ENCODE peak calls at places on chromosomes 13 and 19, in six cellular contexts. D is neural progenitor cell, A is HCT116, B is GM23248, S is SK-N-SH, N is MM.1S. Z is an unnamed sample.

GRCh38 chr19:32651729-32652140 is 23.2 kb downstream of the ANKRD27 start:
- DNase-seq in D (peak), A (no peak), B (no peak), S (peak), N (no peak), Z (no peak)

GRCh38 chr19:13164370-13165090 is 14.3 kb downstream of the IER2 start:
- DNase-seq in D (peak), A (no peak), B (peak), S (peak), N (no peak), Z (peak)

GRCh38 chr13:99265823-99266426 is 7.7 kb upstream of the GPR18 start:
- DNase-seq in D (peak), A (peak), B (peak), S (peak), N (peak), Z (peak)

GRCh38 chr13:38262211-38262610 is 87.4 kb upstream of the UFM1 start:
- DNase-seq in D (no peak), A (no peak), B (peak), S (no peak), N (no peak), Z (no peak)

GRCh38 chr19:48121909-48122371 is 11.3 kb upstream of the PLA2G4C start:
- DNase-seq in D (no peak), A (no peak), B (no peak), S (no peak), N (peak), Z (peak)

GRCh38 chr13:79056706-79057105 is 349.3 kb downstream of the RBM26 start:
- DNase-seq in D (no peak), A (no peak), B (no peak), S (no peak), N (no peak), Z (peak)

GRCh38 chr13:67100723-67101122 is 129.4 kb downstream of the PCDH9 start:
- DNase-seq in D (no peak), A (no peak), B (no peak), S (no peak), N (no peak), Z (no peak)

GRCh38 chr19:1251503-1252220 is 3.3 kb downstream of the MIDN start:
- DNase-seq in D (peak), A (no peak), B (no peak), S (peak), N (no peak), Z (no peak)

GRCh38 chr13:113635048-113635420 is 23.0 kb downstream of the ATP4B start:
- DNase-seq in D (no peak), A (no peak), B (no peak), S (no peak), N (no peak), Z (no peak)

GRCh38 chr19:36079389-36079788 is 24.7 kb downstream of the WDR62 start:
- DNase-seq in D (no peak), A (no peak), B (no peak), S (no peak), N (no peak), Z (no peak)

GRCh38 chr19:3980353-3981251 is 4.7 kb downstream of the EEF2 start:
- DNase-seq in D (no peak), A (no peak), B (peak), S (peak), N (no peak), Z (no peak)

GRCh38 chr13:26881154-26881553 is 120.6 kb upstream of the GPR12 start:
- DNase-seq in D (no peak), A (no peak), B (peak), S (peak), N (no peak), Z (peak)

DNA sequence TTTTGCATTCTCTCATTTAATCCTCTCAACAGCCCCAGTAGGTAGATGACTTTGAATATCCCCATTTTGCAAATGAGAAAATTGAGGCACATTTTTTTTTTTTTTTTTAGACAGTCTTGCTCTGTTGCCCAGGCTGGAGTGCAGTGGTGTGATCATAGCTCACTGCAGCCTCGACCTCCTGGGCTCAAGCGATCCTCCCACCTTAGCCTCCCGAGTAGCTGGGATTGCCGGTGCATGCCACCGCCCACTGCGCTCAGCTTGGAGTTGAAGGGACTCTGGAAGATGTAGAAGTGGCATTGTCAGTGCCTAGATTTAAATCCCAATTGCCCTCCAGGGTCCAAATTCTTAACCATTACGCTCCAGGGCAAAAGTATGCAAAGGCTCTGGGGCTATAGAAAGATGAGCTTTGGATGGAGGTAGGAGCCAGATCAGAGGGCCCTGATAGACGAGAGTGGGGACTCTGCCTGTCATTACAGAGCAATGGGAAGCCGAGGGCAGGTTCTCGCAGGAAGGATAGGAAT is 813 bp upstream of the MCOLN1 start:
- DNase-seq in D (peak), A (no peak), B (no peak), S (no peak), N (no peak), Z (no peak)
- H3K9ac ChIP-seq in D (no peak), A (peak), B (peak), S (peak), N (peak), Z (peak)

DNA sequence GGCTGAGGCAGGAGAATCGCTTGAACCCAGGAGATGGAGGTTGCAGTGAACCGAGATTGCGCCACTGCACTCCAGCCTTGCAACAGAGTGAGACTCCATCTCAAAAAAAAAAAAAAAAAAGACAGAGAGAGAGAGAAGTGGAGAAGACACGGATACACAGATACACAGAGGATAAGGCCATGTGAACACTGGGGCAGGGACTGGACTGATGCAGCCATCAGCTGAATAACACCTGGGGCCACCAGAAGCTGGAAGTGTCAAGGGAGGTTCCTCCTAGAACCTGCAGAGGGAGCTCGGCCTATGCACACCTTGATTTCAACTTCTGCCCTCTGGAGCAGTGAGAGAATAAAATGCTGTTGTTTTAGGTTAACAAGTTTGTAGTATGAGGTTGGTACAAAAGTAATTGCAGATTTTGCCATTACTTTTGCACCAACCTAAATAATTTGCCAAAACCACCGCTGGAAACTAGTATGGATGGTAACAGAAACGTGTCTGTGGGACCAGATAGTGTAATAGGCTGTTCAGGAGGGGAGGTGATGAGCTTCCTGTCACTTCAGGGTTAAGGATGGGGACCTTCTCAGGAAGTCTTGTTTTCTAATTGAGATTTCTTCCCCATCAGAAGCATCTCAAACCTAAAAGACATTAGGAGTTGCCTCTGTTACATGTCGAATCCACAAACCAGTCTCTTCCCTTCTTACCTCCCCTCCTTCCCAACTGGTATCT is 36.4 kb upstream of the IGSF23 start:
- DNase-seq in D (peak), A (peak), B (peak), S (peak), N (peak), Z (peak)
- TF ChIP-seq EZH2phosphoT487 in D (no peak), A (no peak), B (no peak), S (no peak), N (no peak), Z (no peak)

DNA sequence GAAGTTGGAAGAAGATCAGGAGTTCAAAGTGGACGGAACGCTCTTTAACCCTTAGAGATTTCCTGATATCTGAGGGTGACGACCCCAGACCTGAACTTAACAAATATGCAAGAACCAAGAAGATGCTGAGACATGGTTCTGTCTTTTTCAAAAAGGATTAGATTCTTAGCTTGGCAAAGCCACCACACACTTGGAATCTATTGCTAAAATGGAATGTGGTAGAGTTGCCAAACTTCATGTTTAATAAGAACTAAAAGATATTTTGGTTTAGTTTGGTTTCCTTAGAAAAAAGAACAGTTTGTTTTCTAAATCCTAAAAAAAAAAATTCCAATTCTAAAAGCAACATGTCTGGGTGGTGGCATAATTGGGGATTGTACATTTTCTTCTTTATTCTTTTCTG is 29.5 kb downstream of the UNC13A start:
- DNase-seq in D (no peak), A (no peak), B (peak), S (no peak), N (no peak), Z (no peak)
- H3K9ac ChIP-seq in D (no peak), A (no peak), B (no peak), S (no peak), N (no peak), Z (no peak)

GRCh38 chr13:110723598-110723997 is 10.1 kb downstream of the ING1 start:
- DNase-seq in D (no peak), A (no peak), B (no peak), S (no peak), N (no peak), Z (no peak)
- TF ChIP-seq EZH2phosphoT487 in D (no peak), A (no peak), B (no peak), S (no peak), N (no peak), Z (no peak)

GRCh38 chr13:43301341-43301969 is 278.1 kb downstream of the DNAJC15 start:
- DNase-seq in D (no peak), A (no peak), B (peak), S (no peak), N (no peak), Z (peak)

GRCh38 chr13:43297967-43298366 is 274.6 kb downstream of the DNAJC15 start:
- DNase-seq in D (no peak), A (no peak), B (no peak), S (no peak), N (no peak), Z (no peak)

GRCh38 chr13:43303040-43303729 is 279.8 kb downstream of the DNAJC15 start:
- DNase-seq in D (peak), A (no peak), B (peak), S (peak), N (peak), Z (peak)

GRCh38 chr13:43298799-43299198 is 275.4 kb downstream of the DNAJC15 start:
- DNase-seq in D (no peak), A (no peak), B (no peak), S (no peak), N (no peak), Z (no peak)

GRCh38 chr13:43300817-43301216 is 277.4 kb downstream of the DNAJC15 start:
- DNase-seq in D (no peak), A (no peak), B (peak), S (no peak), N (no peak), Z (no peak)
- H3K9ac ChIP-seq in D (no peak), A (no peak), B (no peak), S (no peak), N (no peak), Z (no peak)

DNA sequence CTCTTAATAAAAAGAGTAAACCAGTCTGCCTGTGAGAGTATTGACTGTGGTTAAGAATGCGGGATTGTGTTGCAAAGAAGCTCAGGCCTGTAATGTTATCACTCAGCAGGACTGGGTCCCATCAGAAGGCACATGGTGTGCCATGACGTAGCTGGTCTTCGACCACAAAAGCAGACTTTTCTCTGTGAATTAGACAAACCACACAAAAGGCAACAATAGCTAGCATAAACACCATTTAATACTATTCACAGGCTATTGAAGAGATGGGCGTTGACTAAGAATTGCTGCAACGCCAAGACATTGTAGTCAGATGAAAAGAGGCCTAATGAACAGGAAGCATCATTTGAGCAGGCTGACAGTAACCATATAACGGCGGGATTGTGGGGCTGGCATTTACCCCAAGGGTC is 235.6 kb upstream of the SOX21 start:
- DNase-seq in D (peak), A (no peak), B (no peak), S (no peak), N (no peak), Z (no peak)
- TF ChIP-seq EZH2phosphoT487 in D (peak), A (no peak), B (no peak), S (no peak), N (no peak), Z (no peak)

GRCh38 chr13:71871180-71871754 is 4.3 kb upstream of the DACH1 start:
- DNase-seq in D (no peak), A (no peak), B (no peak), S (no peak), N (no peak), Z (no peak)
- H3K9ac ChIP-seq in D (no peak), A (no peak), B (no peak), S (no peak), N (no peak), Z (no peak)

GRCh38 chr13:34139660-34140059 is 321.7 kb downstream of the RFC3 start:
- DNase-seq in D (no peak), A (no peak), B (no peak), S (no peak), N (no peak), Z (no peak)

GRCh38 chr13:34148359-34148758 is 330.4 kb downstream of the RFC3 start:
- DNase-seq in D (no peak), A (no peak), B (no peak), S (no peak), N (no peak), Z (no peak)

GRCh38 chr13:34145061-34145460 is 327.1 kb downstream of the RFC3 start:
- DNase-seq in D (no peak), A (no peak), B (no peak), S (no peak), N (no peak), Z (no peak)

GRCh38 chr13:34143637-34144036 is 325.7 kb downstream of the RFC3 start:
- DNase-seq in D (no peak), A (no peak), B (no peak), S (no peak), N (no peak), Z (no peak)
- TF ChIP-seq EZH2phosphoT487 in D (no peak), A (no peak), B (no peak), S (no peak), N (no peak), Z (no peak)

GRCh38 chr13:52345048-52345447 is 60.9 kb downstream of the THSD1 start:
- DNase-seq in D (no peak), A (no peak), B (peak), S (no peak), N (no peak), Z (no peak)
- H3K9ac ChIP-seq in D (no peak), A (no peak), B (no peak), S (no peak), N (no peak), Z (no peak)

GRCh38 chr13:43291289-43292055 is 268.1 kb downstream of the DNAJC15 start:
- DNase-seq in D (no peak), A (no peak), B (no peak), S (no peak), N (peak), Z (no peak)

GRCh38 chr13:43286769-43287168 is 263.4 kb downstream of the DNAJC15 start:
- DNase-seq in D (no peak), A (no peak), B (no peak), S (no peak), N (no peak), Z (no peak)

GRCh38 chr13:43284162-43284561 is 260.8 kb downstream of the DNAJC15 start:
- DNase-seq in D (no peak), A (no peak), B (peak), S (no peak), N (no peak), Z (peak)

GRCh38 chr13:43289458-43290255 is 266.3 kb downstream of the DNAJC15 start:
- DNase-seq in D (no peak), A (no peak), B (no peak), S (no peak), N (no peak), Z (no peak)

DNA sequence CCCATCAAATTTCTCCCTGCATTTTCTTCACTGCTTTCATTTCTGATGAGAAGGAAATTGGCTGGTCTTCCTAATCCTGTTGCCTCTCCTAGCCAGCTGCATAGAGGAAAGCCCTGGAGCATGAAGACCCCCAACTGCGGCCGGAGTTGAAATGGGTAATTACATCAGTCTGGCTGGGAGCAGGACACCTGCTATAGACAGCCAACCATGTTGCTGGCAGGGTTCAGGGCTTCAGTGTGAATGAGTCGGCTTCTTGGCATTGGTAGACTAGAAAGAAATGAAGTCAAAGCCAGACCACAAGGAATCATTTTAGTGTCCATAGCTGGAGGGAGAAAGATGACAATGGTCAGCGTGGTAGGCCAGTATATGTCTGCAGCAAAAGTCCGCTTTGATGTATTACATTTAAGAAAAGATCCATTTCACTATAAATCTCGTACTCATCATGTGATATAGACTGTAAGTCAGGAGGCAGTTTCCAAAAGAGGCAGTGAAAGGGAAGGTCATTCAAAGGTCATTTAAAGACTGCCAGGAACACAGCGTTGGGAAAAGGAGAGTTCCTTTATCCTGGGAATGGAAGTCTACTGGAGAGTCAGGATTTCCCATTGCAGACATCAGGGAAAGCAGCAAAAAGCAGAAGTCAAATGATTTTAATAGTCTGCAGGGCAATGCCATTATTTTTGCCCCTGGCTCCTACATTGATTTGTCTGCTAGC is 262.7 kb downstream of the DNAJC15 start:
- DNase-seq in D (peak), A (no peak), B (peak), S (no peak), N (no peak), Z (peak)
- TF ChIP-seq EZH2phosphoT487 in D (no peak), A (no peak), B (no peak), S (no peak), N (no peak), Z (no peak)

Z was measured in PC-3.